ENCODE peak calls at places on chromosomes 6 and 20, in four cellular contexts. One of them, this sample, is unnamed. For H3K4me1 and H3K36me3, the result is how much of the 10 kb centered on the place peaks cover.

GRCh38 chr6:141413196-141413595 is 719.5 kb upstream of the GJE1 start:
- DNase-seq in mammary epithelial cell: no peak
- DNase-seq in aorta: no peak
- DNase-seq in uterus: no peak
- DNase-seq in this sample: no peak

GRCh38 chr20:3805594-3806264 is 9.6 kb downstream of the CDC25B start:
- DNase-seq in mammary epithelial cell: peak
- DNase-seq in aorta: peak
- DNase-seq in uterus: no peak
- DNase-seq in this sample: no peak

GRCh38 chr6:96537726-96538125 is 16.1 kb downstream of the UFL1 start:
- DNase-seq in mammary epithelial cell: no peak
- DNase-seq in aorta: no peak
- DNase-seq in uterus: no peak
- DNase-seq in this sample: no peak

GRCh38 chr6:44456070-44456965 is 68.8 kb downstream of the CDC5L start:
- DNase-seq in mammary epithelial cell: peak
- DNase-seq in aorta: no peak
- DNase-seq in uterus: no peak
- DNase-seq in this sample: peak

GRCh38 chr6:82711992-82712788 is 348.6 kb downstream of the TPBG start:
- DNase-seq in mammary epithelial cell: no peak
- DNase-seq in aorta: no peak
- DNase-seq in uterus: peak
- DNase-seq in this sample: no peak

GRCh38 chr20:23691675-23692074 is 2.8 kb upstream of the CST4 start:
- DNase-seq in mammary epithelial cell: no peak
- DNase-seq in aorta: no peak
- DNase-seq in uterus: no peak
- DNase-seq in this sample: no peak

GRCh38 chr20:5918856-5919633 is 31.3 kb downstream of the TRMT6 start:
- DNase-seq in mammary epithelial cell: peak
- DNase-seq in aorta: no peak
- DNase-seq in uterus: no peak
- DNase-seq in this sample: no peak

GRCh38 chr6:117771403-117771802 is 96.1 kb downstream of the NUS1 start:
- DNase-seq in mammary epithelial cell: no peak
- DNase-seq in aorta: no peak
- DNase-seq in uterus: no peak
- DNase-seq in this sample: no peak

GRCh38 chr6:155004017-155004416 is 8.9 kb downstream of the TIAM2 start:
- DNase-seq in mammary epithelial cell: no peak
- DNase-seq in aorta: no peak
- DNase-seq in uterus: no peak
- DNase-seq in this sample: no peak

GRCh38 chr6:168372871-168373270 is 53.3 kb upstream of the DACT2 start:
- DNase-seq in mammary epithelial cell: no peak
- DNase-seq in aorta: no peak
- DNase-seq in uterus: no peak
- DNase-seq in this sample: no peak

GRCh38 chr6:151738267-151738666 is 69.2 kb upstream of the ESR1 start:
- DNase-seq in mammary epithelial cell: no peak
- DNase-seq in aorta: no peak
- DNase-seq in uterus: no peak
- DNase-seq in this sample: no peak

GRCh38 chr6:29753309-29753644 is 30.0 kb downstream of the HLA-F start:
- DNase-seq in mammary epithelial cell: no peak
- DNase-seq in aorta: no peak
- DNase-seq in uterus: no peak
- DNase-seq in this sample: no peak

GRCh38 chr6:4941782-4942672 is 61.8 kb downstream of the RPP40 start:
- DNase-seq in mammary epithelial cell: peak
- DNase-seq in aorta: no peak
- DNase-seq in uterus: peak
- DNase-seq in this sample: peak

GRCh38 chr6:132819405-132820145 is 5.2 kb downstream of the RPS12 start:
- DNase-seq in mammary epithelial cell: peak
- DNase-seq in aorta: no peak
- DNase-seq in uterus: no peak
- DNase-seq in this sample: no peak

DNA sequence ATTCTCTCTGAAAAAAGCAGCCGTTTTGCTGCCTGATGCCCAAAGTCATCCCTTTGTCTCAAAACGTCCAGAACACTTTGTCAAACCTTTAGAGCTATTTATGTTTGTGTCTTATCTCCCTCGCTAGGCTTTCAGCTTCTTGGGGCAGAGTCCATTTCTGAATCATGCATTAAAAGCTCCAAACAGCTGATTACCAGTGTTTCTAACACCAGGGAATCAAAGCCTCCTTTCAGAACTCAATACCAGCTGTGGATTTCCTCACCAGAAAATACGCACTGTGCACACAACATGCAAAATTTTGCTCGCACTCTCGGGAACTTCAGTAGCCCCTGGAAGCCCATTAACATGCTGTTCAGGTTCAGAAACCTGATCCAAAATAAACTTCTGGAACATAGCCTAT is 333.3 kb downstream of the HACE1 start:
- DNase-seq in mammary epithelial cell: no peak
- DNase-seq in aorta: no peak
- DNase-seq in uterus: no peak
- DNase-seq in this sample: no peak
- H3K4me3 ChIP-seq in mammary epithelial cell: no peak
- H3K4me3 ChIP-seq in aorta: no peak
- H3K4me3 ChIP-seq in uterus: no peak
- H3K4me3 ChIP-seq in this sample: no peak

DNA sequence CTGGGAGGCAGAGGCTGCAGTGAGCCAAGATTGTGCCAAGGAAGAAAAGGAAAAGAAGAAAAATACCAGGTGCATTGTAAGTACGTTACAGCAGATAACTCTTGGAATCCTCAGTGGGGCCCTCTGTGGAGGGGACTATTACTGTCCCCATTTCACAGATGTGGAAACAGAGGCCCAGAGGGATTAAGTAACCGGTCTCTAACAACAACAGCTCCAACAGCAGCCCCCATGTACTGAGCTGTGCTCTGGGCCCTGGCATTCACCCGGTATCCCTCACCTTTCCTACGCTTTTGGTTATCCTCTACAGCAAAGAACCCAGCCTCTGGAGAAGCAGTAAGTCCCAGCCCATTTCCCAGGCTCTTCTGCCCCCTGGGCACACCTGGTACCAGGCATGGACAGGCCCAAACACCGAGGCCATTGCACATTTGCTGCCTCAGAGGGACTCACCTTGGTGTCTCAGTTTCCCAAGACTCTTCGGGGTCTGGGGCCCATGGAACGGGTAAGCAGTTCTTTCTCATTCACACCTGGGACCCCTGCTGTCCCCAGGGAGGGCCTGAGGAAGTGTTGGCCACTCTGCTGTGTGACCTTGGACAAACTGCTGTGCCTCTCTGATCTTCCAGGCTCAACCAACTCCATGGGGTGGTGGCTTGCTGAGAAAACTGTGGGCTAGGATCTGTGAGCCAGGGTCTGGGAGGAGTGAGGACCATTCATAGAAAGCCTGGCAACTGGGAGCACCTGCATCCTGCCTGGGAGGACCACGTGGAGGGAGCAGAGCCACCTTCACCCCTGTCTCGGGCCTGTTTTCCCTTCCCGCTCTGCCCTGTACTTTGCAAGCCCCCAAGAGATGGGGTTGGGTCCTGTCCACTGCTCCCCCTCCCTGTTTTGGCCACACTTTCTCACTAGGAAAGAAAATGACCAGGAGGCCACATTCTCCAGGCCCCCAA is 59.9 kb downstream of the SNAI1 start:
- DNase-seq in mammary epithelial cell: no peak
- DNase-seq in aorta: no peak
- DNase-seq in uterus: no peak
- DNase-seq in this sample: no peak
- H3K4me1 ChIP-seq in mammary epithelial cell: under half
- H3K4me1 ChIP-seq in aorta: under half
- H3K4me1 ChIP-seq in uterus: under half
- H3K4me1 ChIP-seq in this sample: under half

DNA sequence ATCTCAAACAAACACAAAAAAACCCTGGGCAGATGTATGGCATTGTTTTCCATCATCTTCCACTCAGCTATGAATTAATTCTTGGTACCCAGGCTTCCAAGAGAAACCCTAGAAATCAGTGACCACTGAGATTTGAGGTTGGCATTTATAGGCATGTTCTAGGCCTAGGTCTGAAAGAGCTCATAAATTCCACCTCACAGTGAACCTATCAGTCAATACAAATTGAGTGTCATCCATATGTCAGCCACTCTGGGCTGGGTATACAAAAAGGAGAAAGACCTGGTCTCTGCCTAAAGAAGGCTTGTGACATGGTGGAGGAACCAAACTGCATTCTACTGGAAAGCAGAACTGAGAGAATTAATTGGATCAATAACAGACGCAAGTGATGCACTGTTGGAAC is 30.2 kb downstream of the C20orf173 start:
- DNase-seq in mammary epithelial cell: no peak
- DNase-seq in aorta: no peak
- DNase-seq in uterus: no peak
- DNase-seq in this sample: no peak
- H3K36me3 ChIP-seq in mammary epithelial cell: under half
- H3K36me3 ChIP-seq in aorta: under half
- H3K36me3 ChIP-seq in uterus: under half
- H3K36me3 ChIP-seq in this sample: half or more

DNA sequence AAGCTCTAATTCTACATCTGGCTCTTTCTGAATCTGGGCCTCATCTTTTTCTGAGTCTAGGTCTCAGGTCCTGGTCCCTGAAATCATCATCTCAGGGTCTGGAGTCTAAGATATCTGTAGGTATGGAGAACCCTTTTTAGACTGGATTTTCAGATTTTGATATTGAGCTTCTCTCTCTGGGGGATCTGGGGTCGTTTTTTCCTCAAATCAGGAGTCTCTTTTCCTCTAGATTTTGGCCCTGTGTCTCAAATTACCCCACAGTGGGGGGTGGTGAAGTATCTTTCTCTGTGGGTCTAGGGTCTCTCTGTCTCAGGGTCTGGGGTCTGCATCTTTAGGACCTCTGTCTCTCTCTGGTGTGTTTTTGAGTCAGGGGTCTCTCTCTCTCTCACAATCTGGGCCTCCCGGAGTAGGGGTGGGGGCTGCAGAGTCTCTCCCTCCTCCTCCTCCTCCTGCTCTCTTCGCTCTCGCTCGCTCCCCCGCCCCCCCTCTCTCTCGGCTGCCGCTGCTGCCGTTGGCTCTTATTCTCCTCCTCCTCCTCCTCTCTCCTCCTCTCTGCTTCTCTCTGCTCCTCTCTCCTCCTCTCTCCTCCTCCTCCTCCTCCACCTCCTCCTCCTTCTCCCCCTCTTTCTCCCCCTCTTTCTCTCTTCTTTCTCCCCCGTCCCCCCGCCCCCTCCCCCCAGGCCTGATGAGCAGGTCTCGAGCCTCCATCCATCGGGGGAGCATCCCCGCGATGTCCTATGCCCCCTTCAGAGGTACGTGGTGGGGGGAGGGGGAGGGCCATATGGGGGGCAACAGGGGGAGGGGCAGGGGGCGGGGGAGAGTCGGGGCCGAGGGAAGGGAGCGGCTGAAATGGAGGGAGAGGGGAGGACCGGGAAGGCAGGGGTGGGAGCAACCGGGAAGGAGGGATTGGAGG is at the start of gene SYNGAP1:
- DNase-seq in mammary epithelial cell: no peak
- DNase-seq in aorta: peak
- DNase-seq in uterus: peak
- DNase-seq in this sample: no peak
- H3K4me3 ChIP-seq in mammary epithelial cell: no peak
- H3K4me3 ChIP-seq in aorta: peak
- H3K4me3 ChIP-seq in uterus: peak
- H3K4me3 ChIP-seq in this sample: no peak